ENCODE peak calls at places on chromosome 5, in eight cellular contexts. C, I, H, Y, E, B, L and R are unnamed samples.

GRCh38 chr5:145988993-145989392 is 52.6 kb downstream of the SH3RF2 start:
- DNase-seq in C (no peak), I (no peak), H (no peak), Y (no peak), E (no peak), B (no peak), L (no peak), R (no peak)

GRCh38 chr5:103178167-103178566 is 58.1 kb downstream of the PPIP5K2 start:
- DNase-seq in C (no peak), I (no peak), H (peak), Y (no peak), E (peak), B (no peak), L (peak), R (no peak)

GRCh38 chr5:55923177-55923872 is 71.4 kb downstream of the IL6ST start:
- DNase-seq in C (no peak), I (no peak), H (no peak), Y (peak), E (no peak), B (no peak), L (peak), R (no peak)

GRCh38 chr5:146662229-146662628 is 146.2 kb upstream of the GPR151 start:
- DNase-seq in C (peak), I (no peak), H (peak), Y (no peak), E (no peak), B (no peak), L (peak), R (no peak)

GRCh38 chr5:180179399-180180197 is 29.4 kb downstream of the RASGEF1C start:
- DNase-seq in C (no peak), I (no peak), H (no peak), Y (no peak), E (no peak), B (no peak), L (no peak), R (no peak)

GRCh38 chr5:55691265-55692105 is 20.6 kb downstream of the SLC38A9 start:
- DNase-seq in C (peak), I (no peak), H (peak), Y (no peak), E (peak), B (no peak), L (peak), R (no peak)

GRCh38 chr5:43601454-43602260 is 1.3 kb upstream of the NNT start:
- DNase-seq in C (peak), I (no peak), H (peak), Y (no peak), E (peak), B (no peak), L (peak), R (no peak)

GRCh38 chr5:14922456-14922855 is 50.9 kb upstream of the ANKH start:
- DNase-seq in C (no peak), I (no peak), H (no peak), Y (no peak), E (no peak), B (no peak), L (no peak), R (no peak)

GRCh38 chr5:151075698-151076331 is 5.0 kb downstream of the TNIP1 start:
- DNase-seq in C (no peak), I (no peak), H (peak), Y (no peak), E (no peak), B (no peak), L (no peak), R (no peak)

GRCh38 chr5:156188026-156188425 is 138.9 kb upstream of the SGCD start:
- DNase-seq in C (no peak), I (no peak), H (peak), Y (no peak), E (no peak), B (no peak), L (no peak), R (no peak)

GRCh38 chr5:80125022-80125961 is 90.1 kb downstream of the THBS4 start:
- DNase-seq in C (no peak), I (no peak), H (no peak), Y (no peak), E (no peak), B (no peak), L (peak), R (no peak)

GRCh38 chr5:13508559-13508958 is 435.9 kb downstream of the DNAH5 start:
- DNase-seq in C (no peak), I (no peak), H (no peak), Y (no peak), E (no peak), B (no peak), L (no peak), R (no peak)

GRCh38 chr5:148807845-148808244 is 18.6 kb upstream of the ADRB2 start:
- DNase-seq in C (no peak), I (no peak), H (no peak), Y (no peak), E (no peak), B (no peak), L (peak), R (no peak)

GRCh38 chr5:163565931-163566608 is 60.7 kb downstream of the MAT2B start:
- DNase-seq in C (peak), I (no peak), H (no peak), Y (no peak), E (no peak), B (no peak), L (peak), R (peak)

GRCh38 chr5:80408475-80408875 is 611 bp downstream of the ZFYVE16 start:
- DNase-seq in C (peak), I (peak), H (peak), Y (peak), E (peak), B (peak), L (peak), R (peak)

GRCh38 chr5:9098990-9099389 is 446.9 kb downstream of the SEMA5A start:
- DNase-seq in C (no peak), I (no peak), H (no peak), Y (no peak), E (no peak), B (no peak), L (no peak), R (no peak)

GRCh38 chr5:89315194-89315593 is 432.2 kb upstream of the MEF2C start:
- DNase-seq in C (peak), I (no peak), H (peak), Y (no peak), E (no peak), B (no peak), L (no peak), R (no peak)

GRCh38 chr5:135386886-135387628 is 12.0 kb downstream of the MACROH2A1 start:
- DNase-seq in C (peak), I (no peak), H (peak), Y (no peak), E (no peak), B (no peak), L (peak), R (no peak)

GRCh38 chr5:104606258-104606829 is 1043.8 kb upstream of the NUDT12 start:
- DNase-seq in C (no peak), I (no peak), H (no peak), Y (no peak), E (no peak), B (no peak), L (no peak), R (no peak)

GRCh38 chr5:169283887-169284286 is 17.1 kb downstream of the SLIT3 start:
- DNase-seq in C (no peak), I (no peak), H (no peak), Y (no peak), E (no peak), B (no peak), L (no peak), R (no peak)

GRCh38 chr5:115856936-115857524 is 15.3 kb downstream of the AP3S1 start:
- DNase-seq in C (no peak), I (no peak), H (no peak), Y (no peak), E (no peak), B (no peak), L (no peak), R (no peak)

GRCh38 chr5:8843766-8844165 is 702.1 kb downstream of the SEMA5A start:
- DNase-seq in C (peak), I (no peak), H (peak), Y (peak), E (no peak), B (no peak), L (no peak), R (no peak)

GRCh38 chr5:79396265-79396664 is 117.7 kb downstream of the HOMER1 start:
- DNase-seq in C (peak), I (no peak), H (peak), Y (no peak), E (no peak), B (no peak), L (no peak), R (no peak)

GRCh38 chr5:65796269-65796668 is 74.3 kb downstream of the NLN start:
- DNase-seq in C (no peak), I (no peak), H (peak), Y (no peak), E (no peak), B (no peak), L (no peak), R (no peak)

GRCh38 chr5:53926026-53926425 is 365.6 kb downstream of the NDUFS4 start:
- DNase-seq in C (no peak), I (no peak), H (no peak), Y (no peak), E (no peak), B (no peak), L (no peak), R (no peak)

GRCh38 chr5:31537856-31538255 is 5.8 kb downstream of the C5orf22 start:
- DNase-seq in C (peak), I (no peak), H (no peak), Y (no peak), E (no peak), B (no peak), L (no peak), R (no peak)

GRCh38 chr5:42811591-42812392 is at the start of gene SELENOP:
- DNase-seq in C (peak), I (no peak), H (peak), Y (no peak), E (peak), B (no peak), L (peak), R (peak)

GRCh38 chr5:114789773-114790402 is 379.8 kb downstream of the TRIM36 start:
- DNase-seq in C (peak), I (no peak), H (peak), Y (no peak), E (peak), B (no peak), L (peak), R (peak)

GRCh38 chr5:23013395-23013994 is 160.4 kb upstream of the CDH12 start:
- DNase-seq in C (no peak), I (no peak), H (peak), Y (no peak), E (no peak), B (no peak), L (no peak), R (no peak)

GRCh38 chr5:54900906-54901725 is 84.3 kb downstream of the ESM1 start:
- DNase-seq in C (peak), I (no peak), H (peak), Y (no peak), E (no peak), B (no peak), L (no peak), R (no peak)

GRCh38 chr5:159089675-159090074 is 10.0 kb downstream of the EBF1 start:
- DNase-seq in C (no peak), I (no peak), H (no peak), Y (no peak), E (no peak), B (no peak), L (no peak), R (no peak)

GRCh38 chr5:155594270-155594669 is 580.7 kb downstream of the KIF4B start:
- DNase-seq in C (no peak), I (no peak), H (no peak), Y (no peak), E (no peak), B (no peak), L (no peak), R (no peak)

GRCh38 chr5:168407222-168407621 is 79.0 kb upstream of the RARS1 start:
- DNase-seq in C (peak), I (no peak), H (peak), Y (no peak), E (no peak), B (no peak), L (no peak), R (no peak)